ENCODE peak calls at places on chromosomes 3 and 15, in nine cellular contexts. A, U, C, B, W, M, K, Q and L are unnamed samples.

GRCh38 chr3:113295463-113295862 is 84.1 kb downstream of the BOC start:
- DNase-seq in A (no peak), U (no peak), C (no peak), B (no peak), W (no peak), M (no peak), K (no peak), Q (no peak), L (no peak)

GRCh38 chr15:69031013-69032001 is 16.8 kb downstream of the NOX5 start:
- DNase-seq in A (peak), U (peak), C (no peak), B (peak), W (no peak), M (peak), K (no peak), Q (no peak), L (no peak)

GRCh38 chr3:98763814-98764691 is 913 bp downstream of the ST3GAL6 start:
- DNase-seq in A (no peak), U (no peak), C (no peak), B (no peak), W (no peak), M (peak), K (no peak), Q (no peak), L (no peak)

GRCh38 chr15:39602143-39602542 is 21.3 kb downstream of the THBS1 start:
- DNase-seq in A (peak), U (no peak), C (no peak), B (no peak), W (no peak), M (no peak), K (peak), Q (no peak), L (no peak)

GRCh38 chr15:50051811-50052419 is 67.1 kb downstream of the ATP8B4 start:
- DNase-seq in A (peak), U (peak), C (peak), B (peak), W (no peak), M (peak), K (peak), Q (no peak), L (no peak)

GRCh38 chr3:88003115-88003755 is 55.6 kb downstream of the CGGBP1 start:
- DNase-seq in A (peak), U (no peak), C (no peak), B (no peak), W (no peak), M (peak), K (peak), Q (no peak), L (no peak)

GRCh38 chr3:52200981-52201679 is 3.2 kb downstream of the ALAS1 start:
- DNase-seq in A (no peak), U (no peak), C (no peak), B (no peak), W (no peak), M (peak), K (no peak), Q (no peak), L (no peak)

GRCh38 chr3:37526511-37526910 is 335.2 kb upstream of the CTDSPL start:
- DNase-seq in A (no peak), U (no peak), C (no peak), B (no peak), W (no peak), M (peak), K (peak), Q (no peak), L (no peak)

GRCh38 chr3:56197259-56197965 is 270.9 kb downstream of the ERC2 start:
- DNase-seq in A (no peak), U (no peak), C (no peak), B (no peak), W (no peak), M (peak), K (no peak), Q (no peak), L (no peak)

GRCh38 chr15:42737529-42738328 is 801 bp upstream of the CDAN1 start:
- DNase-seq in A (peak), U (no peak), C (peak), B (no peak), W (no peak), M (peak), K (no peak), Q (no peak), L (peak)

GRCh38 chr3:101848326-101848725 is 988 bp upstream of the NFKBIZ start:
- DNase-seq in A (no peak), U (no peak), C (no peak), B (no peak), W (no peak), M (no peak), K (no peak), Q (no peak), L (no peak)

GRCh38 chr3:179233043-179233442 is 17.9 kb downstream of the KCNMB3 start:
- DNase-seq in A (no peak), U (no peak), C (no peak), B (no peak), W (no peak), M (no peak), K (no peak), Q (no peak), L (no peak)

DNA sequence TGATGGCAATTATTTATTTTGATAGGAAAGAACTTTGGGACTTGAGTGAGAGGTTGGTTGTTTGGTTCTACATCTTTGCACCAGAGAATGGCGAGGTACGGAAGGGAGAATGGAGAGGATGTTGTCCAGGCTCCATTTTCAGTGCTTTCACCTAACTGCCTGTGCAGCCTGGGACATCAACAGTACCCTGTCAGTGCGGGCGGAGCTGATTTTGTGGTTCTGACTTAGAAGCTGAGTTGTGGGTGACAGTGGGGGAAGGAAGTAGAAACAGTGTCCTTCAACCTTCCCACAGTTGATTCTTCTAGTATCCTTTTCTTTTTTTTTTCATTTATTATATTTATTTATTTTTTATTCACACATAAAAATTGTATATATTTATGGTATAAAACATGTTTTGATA is 95.3 kb downstream of the TIGIT start:
- DNase-seq in A (no peak), U (no peak), C (no peak), B (no peak), W (no peak), M (no peak), K (no peak), Q (no peak), L (no peak)
- TF ChIP-seq CTCF in A (no peak), U (no peak), C (no peak), B (no peak), W (no peak), M (no peak), K (no peak), Q (no peak), L (no peak)

GRCh38 chr3:39153977-39154299 is 547 bp upstream of the CSRNP1 start:
- DNase-seq in A (no peak), U (no peak), C (no peak), B (no peak), W (no peak), M (no peak), K (no peak), Q (no peak), L (no peak)
- TF ChIP-seq CTCF in A (no peak), U (no peak), C (no peak), B (no peak), W (peak), M (no peak), K (no peak), Q (no peak), L (no peak)

GRCh38 chr15:99925661-99926461 is 192.6 kb upstream of the LYSMD4 start:
- DNase-seq in A (peak), U (peak), C (no peak), B (no peak), W (no peak), M (peak), K (no peak), Q (peak), L (no peak)

GRCh38 chr15:99930696-99931095 is 197.5 kb upstream of the LYSMD4 start:
- DNase-seq in A (no peak), U (no peak), C (no peak), B (no peak), W (no peak), M (no peak), K (no peak), Q (no peak), L (no peak)

GRCh38 chr15:99929266-99929665 is 196.0 kb upstream of the LYSMD4 start:
- DNase-seq in A (no peak), U (no peak), C (no peak), B (no peak), W (no peak), M (no peak), K (no peak), Q (no peak), L (no peak)

GRCh38 chr15:99931703-99932603 is 198.7 kb upstream of the LYSMD4 start:
- DNase-seq in A (peak), U (no peak), C (no peak), B (no peak), W (no peak), M (no peak), K (no peak), Q (no peak), L (no peak)

GRCh38 chr15:99928429-99928981 is 195.3 kb upstream of the LYSMD4 start:
- DNase-seq in A (peak), U (peak), C (no peak), B (peak), W (peak), M (peak), K (peak), Q (peak), L (peak)
- TF ChIP-seq CTCF in A (peak), U (peak), C (peak), B (peak), W (peak), M (peak), K (peak), Q (no peak), L (peak)

GRCh38 chr3:190124067-190124466 is 3.4 kb upstream of the P3H2 start:
- DNase-seq in A (no peak), U (no peak), C (no peak), B (no peak), W (no peak), M (no peak), K (no peak), Q (no peak), L (no peak)

GRCh38 chr3:190120161-190121060 is at the start of gene P3H2:
- DNase-seq in A (peak), U (peak), C (no peak), B (peak), W (no peak), M (peak), K (peak), Q (no peak), L (peak)

GRCh38 chr3:190122198-190122771 is 1.6 kb upstream of the P3H2 start:
- DNase-seq in A (no peak), U (no peak), C (no peak), B (no peak), W (no peak), M (peak), K (peak), Q (no peak), L (no peak)

GRCh38 chr3:190119734-190120133 is 963 bp downstream of the P3H2 start:
- DNase-seq in A (no peak), U (peak), C (no peak), B (no peak), W (no peak), M (no peak), K (no peak), Q (no peak), L (no peak)

GRCh38 chr3:190121061-190121765 is 516 bp upstream of the P3H2 start:
- DNase-seq in A (no peak), U (no peak), C (peak), B (no peak), W (no peak), M (no peak), K (no peak), Q (no peak), L (no peak)
- TF ChIP-seq CTCF in A (no peak), U (no peak), C (peak), B (no peak), W (no peak), M (no peak), K (peak), Q (no peak), L (no peak)

GRCh38 chr15:100844778-100845177 is 34.9 kb upstream of the ALDH1A3 start:
- DNase-seq in A (no peak), U (no peak), C (no peak), B (no peak), W (no peak), M (no peak), K (no peak), Q (no peak), L (peak)

GRCh38 chr15:100853676-100854440 is 25.8 kb upstream of the ALDH1A3 start:
- DNase-seq in A (no peak), U (no peak), C (no peak), B (no peak), W (no peak), M (no peak), K (no peak), Q (no peak), L (peak)

GRCh38 chr15:100847194-100847593 is 32.4 kb upstream of the ALDH1A3 start:
- DNase-seq in A (peak), U (no peak), C (no peak), B (no peak), W (no peak), M (no peak), K (no peak), Q (no peak), L (no peak)

GRCh38 chr15:100852630-100853029 is 27.0 kb upstream of the ALDH1A3 start:
- DNase-seq in A (no peak), U (no peak), C (no peak), B (no peak), W (no peak), M (no peak), K (no peak), Q (no peak), L (no peak)

DNA sequence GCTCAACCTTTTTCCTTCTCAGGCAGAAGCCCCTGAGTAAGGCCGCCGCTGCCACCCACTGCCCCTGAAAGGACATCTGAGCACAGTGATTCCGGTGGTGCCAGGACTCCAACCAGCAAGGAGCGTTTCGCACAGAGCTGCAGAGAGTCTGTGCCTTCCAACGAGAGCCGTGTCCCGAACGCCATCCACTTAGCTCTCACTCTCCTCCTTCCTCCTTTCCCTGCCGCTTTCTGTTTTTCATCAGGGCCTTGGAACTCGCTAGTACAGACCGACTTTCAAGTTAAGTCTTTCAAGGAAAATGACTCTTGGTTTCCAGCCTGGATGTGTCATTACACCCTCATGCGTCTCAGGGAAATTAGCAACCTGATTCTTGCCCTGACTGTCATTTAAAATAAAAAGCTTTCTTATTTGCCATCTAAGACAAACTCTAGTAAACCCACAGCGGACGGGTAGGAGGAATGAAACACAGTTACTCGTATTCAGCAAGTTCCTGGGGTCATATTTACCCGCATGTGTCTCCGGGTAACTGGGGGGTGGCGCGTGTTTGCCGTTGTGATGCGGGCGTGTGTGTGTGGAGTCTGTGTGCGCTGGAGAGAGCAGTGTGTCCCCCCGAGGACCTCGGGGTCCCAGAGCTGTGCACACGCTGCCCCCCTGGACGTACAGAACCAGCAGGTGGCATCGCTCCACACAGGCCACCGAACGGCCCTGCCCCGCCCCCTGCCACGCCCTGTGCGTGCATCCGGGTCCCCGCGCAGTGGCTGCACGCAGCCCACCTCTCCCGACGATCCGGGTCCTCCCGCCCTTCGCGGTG is 30.4 kb upstream of the ALDH1A3 start:
- DNase-seq in A (peak), U (peak), C (peak), B (peak), W (no peak), M (peak), K (peak), Q (peak), L (peak)
- TF ChIP-seq CTCF in A (peak), U (peak), C (peak), B (no peak), W (no peak), M (no peak), K (peak), Q (no peak), L (peak)

DNA sequence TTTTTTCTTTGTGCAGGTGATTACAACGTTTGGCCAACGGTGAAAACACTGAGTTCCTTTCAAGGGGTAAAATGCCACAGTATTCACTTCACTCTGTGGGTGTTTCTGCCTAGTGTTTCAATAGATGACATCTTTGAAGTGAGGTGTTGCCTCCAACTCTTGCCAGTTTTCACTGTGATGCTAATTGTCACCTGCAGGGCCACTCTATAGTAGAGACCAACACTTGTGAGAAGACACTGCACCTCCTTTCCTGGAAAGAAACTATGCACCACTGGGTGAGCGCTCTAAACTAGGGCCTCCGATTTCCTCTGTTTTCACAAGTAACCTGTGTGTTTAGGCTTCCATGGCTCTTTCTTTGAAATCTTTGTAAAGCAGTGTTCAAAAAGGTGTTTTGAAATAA is 98.3 kb downstream of the THRB start:
- DNase-seq in A (no peak), U (no peak), C (no peak), B (no peak), W (no peak), M (no peak), K (no peak), Q (no peak), L (no peak)
- TF ChIP-seq CTCF in A (no peak), U (no peak), C (no peak), B (no peak), W (no peak), M (no peak), K (no peak), Q (no peak), L (no peak)